ENCODE peak calls at places on chromosome 21, in four cellular contexts. E, C, K and X are unnamed samples.

GRCh38 chr21:46182548-46183336 is 1.5 kb downstream of the SPATC1L start:
- DNase-seq in E (no peak), K (peak; percentile 37), C (no peak), X (no peak)

GRCh38 chr21:42974832-42975820 is 764 bp downstream of the PKNOX1 start:
- DNase-seq in E (peak; percentile 64), C (no peak), K (peak; percentile 48), X (peak; percentile 86)

GRCh38 chr21:42649122-42650032 is 4.0 kb upstream of the PDE9A start:
- DNase-seq in K (no peak), C (no peak), E (no peak), X (no peak)

GRCh38 chr21:29164330-29164942 is 34.0 kb downstream of the MAP3K7CL start:
- DNase-seq in K (no peak), E (peak; percentile 91), C (no peak), X (peak; percentile 74)

GRCh38 chr21:44758141-44758561 is 43.5 kb downstream of the UBE2G2 start:
- DNase-seq in K (peak; percentile 17), E (no peak), C (no peak), X (no peak)

GRCh38 chr21:33268736-33269441 is 2.7 kb downstream of the IL10RB start:
- DNase-seq in K (no peak), E (no peak), C (no peak), X (no peak)

GRCh38 chr21:20783611-20784010 is 214.6 kb upstream of the NCAM2 start:
- DNase-seq in C (no peak), K (no peak), E (no peak), X (no peak)

GRCh38 chr21:43012596-43012995 is 38.2 kb downstream of the PKNOX1 start:
- DNase-seq in K (no peak), C (no peak), E (peak; percentile 58), X (no peak)

DNA sequence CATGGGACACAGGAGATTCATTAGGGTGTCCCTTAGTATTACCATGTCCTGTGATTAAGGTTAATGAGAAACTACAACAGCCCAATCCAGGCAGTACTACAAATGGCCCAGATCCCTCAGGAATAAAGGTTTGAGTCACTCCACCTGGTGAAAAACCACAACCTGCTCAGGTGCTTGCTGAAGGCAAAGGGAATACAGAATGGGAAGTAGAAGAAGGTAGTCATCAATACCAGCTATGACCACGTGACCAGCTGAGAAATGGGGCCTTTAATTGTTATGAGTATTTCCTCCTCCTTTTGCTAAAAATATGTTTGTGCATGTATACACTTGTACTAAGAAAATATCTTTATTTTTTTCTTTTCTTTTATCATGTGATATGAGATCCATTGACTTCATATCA is 91.1 kb upstream of the ADAMTS5 start:
- DNase-seq in C (no peak), E (no peak), K (no peak), X (no peak)
- H4K5ac ChIP-seq in C (no peak overlapping the region), E (no peak overlapping the region), K (no peak overlapping the region), X (no peak overlapping the region)

GRCh38 chr21:31724552-31724951 is 7.4 kb downstream of the SCAF4 start:
- DNase-seq in E (no peak), K (no peak), C (no peak), X (no peak)
- H4K5ac ChIP-seq in E (no peak overlapping the region), K (no peak overlapping the region), C (no peak overlapping the region), X (no peak overlapping the region)

DNA sequence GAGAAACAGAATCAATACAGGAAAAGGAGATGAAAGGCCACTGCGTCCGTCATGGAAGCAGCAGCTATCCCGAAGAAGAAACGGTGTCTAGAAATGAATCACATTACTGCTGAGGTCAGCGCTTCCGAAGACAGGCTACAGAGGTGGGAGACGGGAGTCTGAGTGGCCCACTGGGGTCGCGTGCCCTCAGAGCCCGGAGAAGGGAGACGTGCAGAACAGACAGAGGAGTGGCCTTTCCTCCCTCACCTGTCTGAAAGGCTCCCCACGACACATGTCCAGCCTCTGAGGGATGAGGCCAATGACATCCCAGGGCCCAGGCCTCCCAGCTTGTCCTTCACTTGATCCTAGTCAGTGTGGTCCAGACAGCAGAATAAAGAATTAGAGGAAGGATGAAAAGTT is 35.9 kb downstream of the VPS26C start:
- DNase-seq in C (no peak), K (no peak), E (no peak), X (no peak)
- H4K5ac ChIP-seq in C (no peak overlapping the region), K (no peak overlapping the region), E (no peak overlapping the region), X (no peak overlapping the region)

GRCh38 chr21:14916676-14917141 is 148.1 kb downstream of the NRIP1 start:
- DNase-seq in K (no peak), E (peak; percentile 66), C (no peak), X (peak; percentile 54)
- H4K5ac ChIP-seq in K (peak overlapping the region; percentile 89), E (peak overlapping the region; percentile 6), C (no peak overlapping the region), X (no peak overlapping the region)